ENCODE peak calls at places on chromosomes 11 and 22, in eight cellular contexts. One of them, this sample, is unnamed. For H3K36me3, the result is how much of the 10 kb centered on the place peaks cover.

GRCh38 chr11:45816614-45817013 is 11.7 kb downstream of the SLC35C1 start:
- DNase-seq in kidney: no peak
- DNase-seq in psoas muscle: no peak
- DNase-seq in left ventricle myocardium inferior: no peak
- DNase-seq in GM06990: no peak
- DNase-seq in CD4-positive, CD25-positive, alpha-beta regulatory T cell: no peak
- DNase-seq in neuronal stem cell: no peak
- DNase-seq in fibroblast of lung: no peak
- DNase-seq in this sample: peak

GRCh38 chr11:126163074-126163700 is 48.3 kb downstream of the RPUSD4 start:
- DNase-seq in kidney: no peak
- DNase-seq in psoas muscle: no peak
- DNase-seq in left ventricle myocardium inferior: no peak
- DNase-seq in GM06990: no peak
- DNase-seq in CD4-positive, CD25-positive, alpha-beta regulatory T cell: no peak
- DNase-seq in neuronal stem cell: peak
- DNase-seq in fibroblast of lung: peak
- DNase-seq in this sample: peak

GRCh38 chr11:46666982-46667590 is 33.3 kb downstream of the ARHGAP1 start:
- DNase-seq in kidney: no peak
- DNase-seq in psoas muscle: peak
- DNase-seq in left ventricle myocardium inferior: no peak
- DNase-seq in GM06990: no peak
- DNase-seq in CD4-positive, CD25-positive, alpha-beta regulatory T cell: no peak
- DNase-seq in neuronal stem cell: no peak
- DNase-seq in fibroblast of lung: no peak
- DNase-seq in this sample: peak

GRCh38 chr11:61896665-61897386 is 5.5 kb upstream of the FADS3 start:
- DNase-seq in kidney: no peak
- DNase-seq in psoas muscle: no peak
- DNase-seq in left ventricle myocardium inferior: no peak
- DNase-seq in GM06990: no peak
- DNase-seq in CD4-positive, CD25-positive, alpha-beta regulatory T cell: no peak
- DNase-seq in neuronal stem cell: no peak
- DNase-seq in fibroblast of lung: no peak
- DNase-seq in this sample: no peak

GRCh38 chr22:28025333-28025732 is 106.3 kb upstream of the PITPNB start:
- DNase-seq in kidney: no peak
- DNase-seq in psoas muscle: no peak
- DNase-seq in left ventricle myocardium inferior: peak
- DNase-seq in GM06990: no peak
- DNase-seq in CD4-positive, CD25-positive, alpha-beta regulatory T cell: no peak
- DNase-seq in neuronal stem cell: no peak
- DNase-seq in fibroblast of lung: no peak
- DNase-seq in this sample: peak

GRCh38 chr11:120660024-120660565 is 148.5 kb downstream of the GRIK4 start:
- DNase-seq in kidney: no peak
- DNase-seq in psoas muscle: no peak
- DNase-seq in left ventricle myocardium inferior: no peak
- DNase-seq in GM06990: peak
- DNase-seq in CD4-positive, CD25-positive, alpha-beta regulatory T cell: no peak
- DNase-seq in neuronal stem cell: no peak
- DNase-seq in fibroblast of lung: peak
- DNase-seq in this sample: no peak

GRCh38 chr11:69156673-69157155 is 979 bp downstream of the SMIM38 start:
- DNase-seq in kidney: no peak
- DNase-seq in psoas muscle: no peak
- DNase-seq in left ventricle myocardium inferior: no peak
- DNase-seq in GM06990: no peak
- DNase-seq in CD4-positive, CD25-positive, alpha-beta regulatory T cell: no peak
- DNase-seq in neuronal stem cell: no peak
- DNase-seq in fibroblast of lung: peak
- DNase-seq in this sample: no peak

GRCh38 chr11:70038034-70038834 is 39.9 kb upstream of the ANO1 start:
- DNase-seq in kidney: no peak
- DNase-seq in psoas muscle: no peak
- DNase-seq in left ventricle myocardium inferior: no peak
- DNase-seq in GM06990: no peak
- DNase-seq in CD4-positive, CD25-positive, alpha-beta regulatory T cell: no peak
- DNase-seq in neuronal stem cell: no peak
- DNase-seq in fibroblast of lung: no peak
- DNase-seq in this sample: no peak

GRCh38 chr11:1276061-1276790 is 33.2 kb downstream of the TOLLIP start:
- DNase-seq in kidney: peak
- DNase-seq in psoas muscle: peak
- DNase-seq in left ventricle myocardium inferior: peak
- DNase-seq in GM06990: no peak
- DNase-seq in CD4-positive, CD25-positive, alpha-beta regulatory T cell: no peak
- DNase-seq in neuronal stem cell: no peak
- DNase-seq in fibroblast of lung: no peak
- DNase-seq in this sample: no peak

GRCh38 chr22:20449819-20450550 is 12.4 kb upstream of the SCARF2 start:
- DNase-seq in kidney: peak
- DNase-seq in psoas muscle: peak
- DNase-seq in left ventricle myocardium inferior: no peak
- DNase-seq in GM06990: no peak
- DNase-seq in CD4-positive, CD25-positive, alpha-beta regulatory T cell: no peak
- DNase-seq in neuronal stem cell: no peak
- DNase-seq in fibroblast of lung: no peak
- DNase-seq in this sample: no peak

GRCh38 chr11:17772704-17773600 is 38.4 kb downstream of the KCNC1 start:
- DNase-seq in kidney: no peak
- DNase-seq in psoas muscle: peak
- DNase-seq in left ventricle myocardium inferior: no peak
- DNase-seq in GM06990: no peak
- DNase-seq in CD4-positive, CD25-positive, alpha-beta regulatory T cell: no peak
- DNase-seq in neuronal stem cell: no peak
- DNase-seq in fibroblast of lung: no peak
- DNase-seq in this sample: no peak

GRCh38 chr11:118791961-118792578 is 1.1 kb upstream of the DDX6 start:
- DNase-seq in kidney: peak
- DNase-seq in psoas muscle: no peak
- DNase-seq in left ventricle myocardium inferior: no peak
- DNase-seq in GM06990: peak
- DNase-seq in CD4-positive, CD25-positive, alpha-beta regulatory T cell: peak
- DNase-seq in neuronal stem cell: peak
- DNase-seq in fibroblast of lung: no peak
- DNase-seq in this sample: peak

GRCh38 chr11:14114786-14115185 is 152.3 kb downstream of the SPON1 start:
- DNase-seq in kidney: no peak
- DNase-seq in psoas muscle: no peak
- DNase-seq in left ventricle myocardium inferior: no peak
- DNase-seq in GM06990: no peak
- DNase-seq in CD4-positive, CD25-positive, alpha-beta regulatory T cell: no peak
- DNase-seq in neuronal stem cell: no peak
- DNase-seq in fibroblast of lung: no peak
- DNase-seq in this sample: no peak

GRCh38 chr11:68215087-68215445 is 2.0 kb upstream of the KMT5B start:
- DNase-seq in kidney: no peak
- DNase-seq in psoas muscle: no peak
- DNase-seq in left ventricle myocardium inferior: no peak
- DNase-seq in GM06990: no peak
- DNase-seq in CD4-positive, CD25-positive, alpha-beta regulatory T cell: no peak
- DNase-seq in neuronal stem cell: no peak
- DNase-seq in fibroblast of lung: no peak
- DNase-seq in this sample: peak

GRCh38 chr11:114705280-114706024 is 27.1 kb downstream of the NXPE2 start:
- DNase-seq in kidney: peak
- DNase-seq in psoas muscle: peak
- DNase-seq in left ventricle myocardium inferior: peak
- DNase-seq in GM06990: no peak
- DNase-seq in CD4-positive, CD25-positive, alpha-beta regulatory T cell: no peak
- DNase-seq in neuronal stem cell: no peak
- DNase-seq in fibroblast of lung: no peak
- DNase-seq in this sample: peak

GRCh38 chr11:95140397-95141030 is 50.9 kb downstream of the ENDOD1 start:
- DNase-seq in kidney: no peak
- DNase-seq in psoas muscle: no peak
- DNase-seq in left ventricle myocardium inferior: no peak
- DNase-seq in GM06990: no peak
- DNase-seq in CD4-positive, CD25-positive, alpha-beta regulatory T cell: no peak
- DNase-seq in neuronal stem cell: no peak
- DNase-seq in fibroblast of lung: peak
- DNase-seq in this sample: no peak

GRCh38 chr22:20644071-20644642 is 129.8 kb upstream of the SERPIND1 start:
- DNase-seq in kidney: no peak
- DNase-seq in psoas muscle: no peak
- DNase-seq in left ventricle myocardium inferior: no peak
- DNase-seq in GM06990: no peak
- DNase-seq in CD4-positive, CD25-positive, alpha-beta regulatory T cell: no peak
- DNase-seq in neuronal stem cell: no peak
- DNase-seq in fibroblast of lung: no peak
- DNase-seq in this sample: peak

GRCh38 chr11:132874638-132875037 is 657.7 kb downstream of the OPCML start:
- DNase-seq in kidney: no peak
- DNase-seq in psoas muscle: no peak
- DNase-seq in left ventricle myocardium inferior: no peak
- DNase-seq in GM06990: no peak
- DNase-seq in CD4-positive, CD25-positive, alpha-beta regulatory T cell: no peak
- DNase-seq in neuronal stem cell: no peak
- DNase-seq in fibroblast of lung: peak
- DNase-seq in this sample: no peak

GRCh38 chr22:48784701-48785503 is 1042.8 kb downstream of the BRD1 start:
- DNase-seq in kidney: no peak
- DNase-seq in psoas muscle: no peak
- DNase-seq in left ventricle myocardium inferior: no peak
- DNase-seq in GM06990: no peak
- DNase-seq in CD4-positive, CD25-positive, alpha-beta regulatory T cell: no peak
- DNase-seq in neuronal stem cell: no peak
- DNase-seq in fibroblast of lung: no peak
- DNase-seq in this sample: no peak

GRCh38 chr11:94938399-94939055 is 34.8 kb downstream of the CWC15 start:
- DNase-seq in kidney: peak
- DNase-seq in psoas muscle: peak
- DNase-seq in left ventricle myocardium inferior: peak
- DNase-seq in GM06990: no peak
- DNase-seq in CD4-positive, CD25-positive, alpha-beta regulatory T cell: no peak
- DNase-seq in neuronal stem cell: no peak
- DNase-seq in fibroblast of lung: peak
- DNase-seq in this sample: peak

DNA sequence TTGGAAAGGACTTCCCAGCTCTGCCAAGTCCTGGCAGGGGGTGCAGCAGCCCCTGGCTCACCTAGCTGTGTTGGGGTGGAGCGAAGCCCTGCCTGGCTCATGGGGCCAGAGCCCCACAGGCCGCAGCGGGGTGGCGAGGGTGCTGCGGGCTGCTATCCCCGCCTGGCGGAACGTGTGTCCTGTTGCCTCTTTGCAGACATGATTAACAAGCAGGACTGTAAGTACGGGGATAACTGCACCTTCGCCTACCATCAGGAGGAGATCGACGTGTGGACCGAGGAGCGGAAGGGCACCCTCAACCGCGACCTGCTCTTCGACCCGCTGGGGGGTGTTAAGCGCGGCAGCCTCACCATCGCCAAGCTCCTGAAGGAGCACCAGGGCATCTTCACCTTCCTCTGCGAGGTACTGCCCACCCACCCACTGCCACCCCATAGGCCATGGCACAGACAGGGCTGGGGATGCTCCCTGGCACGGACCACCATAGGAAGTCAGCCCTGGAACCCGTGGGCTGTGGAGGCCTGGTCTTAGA is 35.9 kb upstream of the TEF start:
- DNase-seq in kidney: no peak
- DNase-seq in psoas muscle: no peak
- DNase-seq in left ventricle myocardium inferior: no peak
- DNase-seq in GM06990: no peak
- DNase-seq in CD4-positive, CD25-positive, alpha-beta regulatory T cell: no peak
- DNase-seq in neuronal stem cell: no peak
- DNase-seq in fibroblast of lung: no peak
- DNase-seq in this sample: no peak
- H3K36me3 ChIP-seq in kidney: under half
- H3K36me3 ChIP-seq in psoas muscle: under half
- H3K36me3 ChIP-seq in left ventricle myocardium inferior: half or more
- H3K36me3 ChIP-seq in GM06990: half or more
- H3K36me3 ChIP-seq in CD4-positive, CD25-positive, alpha-beta regulatory T cell: half or more
- H3K36me3 ChIP-seq in neuronal stem cell: half or more
- H3K36me3 ChIP-seq in fibroblast of lung: half or more
- H3K36me3 ChIP-seq in this sample: half or more

GRCh38 chr22:41531422-41531727 is 12.9 kb downstream of the POLR3H start:
- DNase-seq in kidney: no peak
- DNase-seq in psoas muscle: no peak
- DNase-seq in left ventricle myocardium inferior: no peak
- DNase-seq in GM06990: no peak
- DNase-seq in CD4-positive, CD25-positive, alpha-beta regulatory T cell: no peak
- DNase-seq in neuronal stem cell: no peak
- DNase-seq in fibroblast of lung: no peak
- DNase-seq in this sample: no peak
- H3K36me3 ChIP-seq in kidney: under half
- H3K36me3 ChIP-seq in psoas muscle: under half
- H3K36me3 ChIP-seq in left ventricle myocardium inferior: under half
- H3K36me3 ChIP-seq in GM06990: half or more
- H3K36me3 ChIP-seq in CD4-positive, CD25-positive, alpha-beta regulatory T cell: under half
- H3K36me3 ChIP-seq in neuronal stem cell: half or more
- H3K36me3 ChIP-seq in fibroblast of lung: under half
- H3K36me3 ChIP-seq in this sample: half or more

GRCh38 chr11:74826901-74827300 is 78.3 kb downstream of the RNF169 start:
- DNase-seq in kidney: no peak
- DNase-seq in psoas muscle: no peak
- DNase-seq in left ventricle myocardium inferior: no peak
- DNase-seq in GM06990: no peak
- DNase-seq in CD4-positive, CD25-positive, alpha-beta regulatory T cell: no peak
- DNase-seq in neuronal stem cell: no peak
- DNase-seq in fibroblast of lung: no peak
- DNase-seq in this sample: no peak

GRCh38 chr11:74822187-74822586 is 73.5 kb downstream of the RNF169 start:
- DNase-seq in kidney: no peak
- DNase-seq in psoas muscle: no peak
- DNase-seq in left ventricle myocardium inferior: no peak
- DNase-seq in GM06990: no peak
- DNase-seq in CD4-positive, CD25-positive, alpha-beta regulatory T cell: no peak
- DNase-seq in neuronal stem cell: no peak
- DNase-seq in fibroblast of lung: peak
- DNase-seq in this sample: no peak

GRCh38 chr11:74820763-74821162 is 72.1 kb downstream of the RNF169 start:
- DNase-seq in kidney: no peak
- DNase-seq in psoas muscle: no peak
- DNase-seq in left ventricle myocardium inferior: no peak
- DNase-seq in GM06990: no peak
- DNase-seq in CD4-positive, CD25-positive, alpha-beta regulatory T cell: no peak
- DNase-seq in neuronal stem cell: no peak
- DNase-seq in fibroblast of lung: peak
- DNase-seq in this sample: no peak

GRCh38 chr11:74819400-74819799 is 70.8 kb downstream of the RNF169 start:
- DNase-seq in kidney: no peak
- DNase-seq in psoas muscle: no peak
- DNase-seq in left ventricle myocardium inferior: no peak
- DNase-seq in GM06990: no peak
- DNase-seq in CD4-positive, CD25-positive, alpha-beta regulatory T cell: no peak
- DNase-seq in neuronal stem cell: no peak
- DNase-seq in fibroblast of lung: peak
- DNase-seq in this sample: no peak

GRCh38 chr11:74824285-74824982 is 75.8 kb downstream of the RNF169 start:
- DNase-seq in kidney: no peak
- DNase-seq in psoas muscle: no peak
- DNase-seq in left ventricle myocardium inferior: no peak
- DNase-seq in GM06990: no peak
- DNase-seq in CD4-positive, CD25-positive, alpha-beta regulatory T cell: no peak
- DNase-seq in neuronal stem cell: no peak
- DNase-seq in fibroblast of lung: no peak
- DNase-seq in this sample: no peak
- H3K36me3 ChIP-seq in kidney: under half
- H3K36me3 ChIP-seq in psoas muscle: under half
- H3K36me3 ChIP-seq in left ventricle myocardium inferior: under half
- H3K36me3 ChIP-seq in GM06990: under half
- H3K36me3 ChIP-seq in CD4-positive, CD25-positive, alpha-beta regulatory T cell: half or more
- H3K36me3 ChIP-seq in neuronal stem cell: half or more
- H3K36me3 ChIP-seq in fibroblast of lung: under half
- H3K36me3 ChIP-seq in this sample: under half

GRCh38 chr11:77121876-77122575 is 6.0 kb upstream of the MYO7A start:
- DNase-seq in kidney: peak
- DNase-seq in psoas muscle: peak
- DNase-seq in left ventricle myocardium inferior: no peak
- DNase-seq in GM06990: no peak
- DNase-seq in CD4-positive, CD25-positive, alpha-beta regulatory T cell: no peak
- DNase-seq in neuronal stem cell: no peak
- DNase-seq in fibroblast of lung: no peak
- DNase-seq in this sample: no peak
- H3K36me3 ChIP-seq in kidney: under half
- H3K36me3 ChIP-seq in psoas muscle: under half
- H3K36me3 ChIP-seq in left ventricle myocardium inferior: under half
- H3K36me3 ChIP-seq in GM06990: under half
- H3K36me3 ChIP-seq in CD4-positive, CD25-positive, alpha-beta regulatory T cell: under half
- H3K36me3 ChIP-seq in neuronal stem cell: half or more
- H3K36me3 ChIP-seq in fibroblast of lung: under half
- H3K36me3 ChIP-seq in this sample: under half